ENCODE peak calls at places on chromosomes 13 and 19, in four cellular contexts. One of them, this sample, is unnamed.
A peak's percentile ranks its signal among the peaks of the same experiment; 100 is the strongest.

GRCh38 chr19:34274827-34275625 is 20.7 kb downstream of the GARRE1 start:
- DNase-seq in tibial nerve: no peak
- DNase-seq in uterus: no peak
- DNase-seq in lower leg skin: no peak
- DNase-seq in this sample: no peak

GRCh38 chr19:10523135-10523636 is 5.9 kb upstream of the S1PR5 start:
- DNase-seq in tibial nerve: no peak
- DNase-seq in lower leg skin: no peak
- DNase-seq in uterus: no peak
- DNase-seq in this sample: no peak

GRCh38 chr13:64339373-64340063 is 2890.6 kb downstream of the PCDH9 start:
- DNase-seq in uterus: no peak
- DNase-seq in tibial nerve: no peak
- DNase-seq in lower leg skin: no peak
- DNase-seq in this sample: no peak

GRCh38 chr19:55625004-55625326 is 599 bp upstream of the ZNF784 start:
- DNase-seq in lower leg skin: no peak
- DNase-seq in uterus: no peak
- DNase-seq in tibial nerve: no peak
- DNase-seq in this sample: no peak

GRCh38 chr19:45420356-45420755 is 3.4 kb downstream of the ERCC1 start:
- DNase-seq in lower leg skin: no peak
- DNase-seq in uterus: no peak
- DNase-seq in tibial nerve: no peak
- DNase-seq in this sample: no peak

GRCh38 chr19:6090634-6091033 is 19.7 kb downstream of the RFX2 start:
- DNase-seq in tibial nerve: no peak
- DNase-seq in lower leg skin: no peak
- DNase-seq in uterus: no peak
- DNase-seq in this sample: no peak

GRCh38 chr13:82597737-82598136 is 1284.5 kb downstream of the SLITRK1 start:
- DNase-seq in lower leg skin: no peak
- DNase-seq in uterus: no peak
- DNase-seq in tibial nerve: no peak
- DNase-seq in this sample: no peak

GRCh38 chr13:40547545-40548322 is 118.7 kb downstream of the FOXO1 start:
- DNase-seq in uterus: no peak
- DNase-seq in lower leg skin: no peak
- DNase-seq in tibial nerve: no peak
- DNase-seq in this sample: no peak

GRCh38 chr13:109672545-109672944 is 113.8 kb downstream of the IRS2 start:
- DNase-seq in tibial nerve: no peak
- DNase-seq in uterus: no peak
- DNase-seq in lower leg skin: no peak
- DNase-seq in this sample: no peak

GRCh38 chr13:38941353-38941945 is 49.2 kb downstream of the STOML3 start:
- DNase-seq in tibial nerve: no peak
- DNase-seq in lower leg skin: no peak
- DNase-seq in uterus: no peak
- DNase-seq in this sample: no peak

GRCh38 chr19:55654833-55655647 is at the start of gene U2AF2:
- DNase-seq in lower leg skin: peak; percentile 94
- DNase-seq in uterus: peak; percentile 95
- DNase-seq in tibial nerve: peak; percentile 94
- DNase-seq in this sample: peak; percentile 96

GRCh38 chr13:38662362-38662761 is 24.5 kb upstream of the FREM2 start:
- DNase-seq in uterus: no peak
- DNase-seq in lower leg skin: no peak
- DNase-seq in tibial nerve: no peak
- DNase-seq in this sample: no peak

GRCh38 chr13:74414458-74414857 is 280.3 kb upstream of the KLF12 start:
- DNase-seq in lower leg skin: no peak
- DNase-seq in tibial nerve: no peak
- DNase-seq in uterus: no peak
- DNase-seq in this sample: no peak

GRCh38 chr13:41742917-41743552 is 217.9 kb downstream of the VWA8 start:
- DNase-seq in tibial nerve: no peak
- DNase-seq in uterus: no peak
- DNase-seq in lower leg skin: no peak
- DNase-seq in this sample: no peak

GRCh38 chr13:109804654-109805053 is 18.3 kb upstream of the IRS2 start:
- DNase-seq in tibial nerve: no peak
- DNase-seq in uterus: no peak
- DNase-seq in lower leg skin: no peak
- DNase-seq in this sample: no peak

GRCh38 chr13:97417698-97418097 is 16.3 kb upstream of the RAP2A start:
- DNase-seq in lower leg skin: no peak
- DNase-seq in uterus: no peak
- DNase-seq in tibial nerve: no peak
- DNase-seq in this sample: no peak

GRCh38 chr19:18851673-18852325 is 20.0 kb downstream of the UPF1 start:
- DNase-seq in lower leg skin: no peak
- DNase-seq in tibial nerve: no peak
- DNase-seq in uterus: no peak
- DNase-seq in this sample: no peak

GRCh38 chr13:111121421-111121820 is 6.3 kb downstream of the ARHGEF7 start:
- DNase-seq in lower leg skin: no peak
- DNase-seq in tibial nerve: no peak
- DNase-seq in uterus: no peak
- DNase-seq in this sample: no peak

GRCh38 chr19:13790354-13790753 is 4.9 kb upstream of the ZSWIM4 start:
- DNase-seq in uterus: no peak
- DNase-seq in lower leg skin: no peak
- DNase-seq in tibial nerve: no peak
- DNase-seq in this sample: no peak

GRCh38 chr19:5539431-5539833 is 28.3 kb downstream of the TINCR start:
- DNase-seq in tibial nerve: no peak
- DNase-seq in lower leg skin: no peak
- DNase-seq in uterus: no peak
- DNase-seq in this sample: peak; percentile 63

GRCh38 chr19:38245826-38246498 is 10.2 kb downstream of the PPP1R14A start:
- DNase-seq in uterus: no peak
- DNase-seq in tibial nerve: no peak
- DNase-seq in lower leg skin: no peak
- DNase-seq in this sample: no peak

GRCh38 chr13:42495256-42495655 is 78.7 kb upstream of the TNFSF11 start:
- DNase-seq in lower leg skin: no peak
- DNase-seq in tibial nerve: no peak
- DNase-seq in uterus: no peak
- DNase-seq in this sample: no peak

GRCh38 chr19:10553943-10554381 is 10.3 kb downstream of the ATG4D start:
- DNase-seq in tibial nerve: no peak
- DNase-seq in uterus: no peak
- DNase-seq in lower leg skin: no peak
- DNase-seq in this sample: no peak

GRCh38 chr13:24071423-24072075 is 89.0 kb upstream of the SPATA13 start:
- DNase-seq in uterus: peak; percentile 45
- DNase-seq in tibial nerve: no peak
- DNase-seq in lower leg skin: no peak
- DNase-seq in this sample: no peak

GRCh38 chr13:31409678-31410356 is 210.0 kb downstream of the B3GLCT start:
- DNase-seq in lower leg skin: no peak
- DNase-seq in uterus: no peak
- DNase-seq in tibial nerve: no peak
- DNase-seq in this sample: no peak

GRCh38 chr19:13195678-13196077 is 45.5 kb downstream of the IER2 start:
- DNase-seq in tibial nerve: no peak
- DNase-seq in lower leg skin: no peak
- DNase-seq in uterus: no peak
- DNase-seq in this sample: no peak

GRCh38 chr19:29624489-29625210 is 18.6 kb downstream of the POP4 start:
- DNase-seq in uterus: no peak
- DNase-seq in tibial nerve: no peak
- DNase-seq in lower leg skin: no peak
- DNase-seq in this sample: no peak

GRCh38 chr13:100440756-100441421 is 147.7 kb downstream of the GGACT start:
- DNase-seq in uterus: no peak
- DNase-seq in lower leg skin: no peak
- DNase-seq in tibial nerve: no peak
- DNase-seq in this sample: no peak

GRCh38 chr19:29596080-29596479 is 10.0 kb upstream of the POP4 start:
- DNase-seq in lower leg skin: no peak
- DNase-seq in tibial nerve: no peak
- DNase-seq in uterus: no peak
- DNase-seq in this sample: no peak

GRCh38 chr19:10812902-10813404 is 23.1 kb downstream of the TMED1 start:
- DNase-seq in tibial nerve: peak; percentile 38
- DNase-seq in lower leg skin: peak; percentile 36
- DNase-seq in uterus: peak; percentile 64
- DNase-seq in this sample: peak; percentile 45

DNA sequence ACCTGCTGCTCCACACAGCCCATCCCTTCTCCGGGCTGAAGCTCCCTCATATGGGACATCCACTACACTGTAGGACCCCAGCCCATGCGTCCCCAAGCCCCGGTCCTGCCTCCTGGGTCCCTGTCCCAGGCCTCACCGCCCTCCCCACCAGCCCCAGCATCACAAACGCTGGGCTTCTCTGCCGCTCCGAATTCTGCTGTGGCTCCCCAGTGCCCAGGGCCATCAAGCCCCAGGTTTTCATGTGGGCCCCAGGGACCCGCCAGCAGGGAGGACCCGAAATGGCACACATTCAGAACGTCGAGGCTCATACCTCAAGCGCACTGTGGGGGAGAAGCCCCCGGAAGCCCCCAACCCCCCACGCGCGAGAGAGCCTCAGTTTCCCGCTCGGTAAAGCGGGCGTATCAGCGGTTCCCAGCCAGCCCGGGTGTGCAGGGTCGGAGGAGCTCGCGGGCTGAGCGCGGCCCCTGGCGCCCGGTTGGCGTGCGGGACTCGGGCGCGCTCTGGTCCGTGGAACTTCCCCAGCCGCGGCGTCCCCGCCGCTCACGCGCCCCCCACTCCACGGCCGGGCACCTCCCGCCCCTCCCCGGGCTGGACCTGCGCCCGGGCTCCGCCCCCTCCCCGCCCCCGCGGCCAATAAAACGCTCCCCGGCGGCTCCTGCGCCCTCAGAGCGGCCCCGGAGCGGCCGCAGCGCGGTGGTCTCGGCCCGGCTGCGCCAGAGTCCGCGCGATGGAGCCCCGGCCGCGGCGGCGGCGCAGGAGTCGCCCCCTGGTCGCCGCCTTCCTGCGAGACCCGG is at the start of gene PLK5:
- DNase-seq in tibial nerve: no peak
- DNase-seq in uterus: no peak
- DNase-seq in lower leg skin: no peak
- DNase-seq in this sample: no peak
- TF ChIP-seq POLR2A in tibial nerve: no peak
- TF ChIP-seq POLR2A in uterus: peak; percentile 76
- TF ChIP-seq POLR2A in lower leg skin: no peak
- TF ChIP-seq POLR2A in this sample: no peak

GRCh38 chr13:95708390-95708774 is 31.4 kb downstream of the DNAJC3 start:
- DNase-seq in lower leg skin: no peak
- DNase-seq in uterus: no peak
- DNase-seq in tibial nerve: no peak
- DNase-seq in this sample: no peak

GRCh38 chr13:95707442-95708389 is 30.8 kb downstream of the DNAJC3 start:
- DNase-seq in lower leg skin: no peak
- DNase-seq in uterus: no peak
- DNase-seq in tibial nerve: no peak
- DNase-seq in this sample: no peak

GRCh38 chr13:95706356-95706755 is 29.4 kb downstream of the DNAJC3 start:
- DNase-seq in tibial nerve: no peak
- DNase-seq in uterus: no peak
- DNase-seq in lower leg skin: no peak
- DNase-seq in this sample: no peak

GRCh38 chr13:95707035-95707434 is 30.1 kb downstream of the DNAJC3 start:
- DNase-seq in tibial nerve: no peak
- DNase-seq in lower leg skin: no peak
- DNase-seq in uterus: no peak
- DNase-seq in this sample: no peak

DNA sequence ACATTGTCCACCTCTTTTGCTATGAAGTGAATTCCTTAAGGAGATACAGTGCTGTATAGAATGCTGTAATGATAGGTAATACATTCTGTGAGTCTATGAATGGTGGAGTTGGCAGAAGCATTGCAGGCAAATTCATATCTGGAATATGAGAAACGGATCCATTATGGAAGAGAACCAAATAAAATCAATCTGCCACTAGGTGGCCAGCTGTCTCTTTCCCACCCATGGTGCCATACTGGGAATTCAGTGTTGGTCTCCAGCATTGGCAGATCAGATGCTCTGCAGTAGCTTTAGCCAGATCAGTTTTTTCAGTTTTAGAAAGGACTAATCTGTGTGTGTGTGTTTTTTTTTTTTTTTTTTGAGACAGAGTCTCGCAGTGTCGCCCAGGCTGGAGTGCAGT is 27.6 kb downstream of the DNAJC3 start:
- DNase-seq in uterus: no peak
- DNase-seq in lower leg skin: no peak
- DNase-seq in tibial nerve: no peak
- DNase-seq in this sample: no peak
- TF ChIP-seq CTCF in uterus: no peak
- TF ChIP-seq CTCF in lower leg skin: no peak
- TF ChIP-seq CTCF in tibial nerve: no peak
- TF ChIP-seq CTCF in this sample: no peak

GRCh38 chr19:4473708-4474503 is 1.8 kb downstream of the HDGFL2 start:
- DNase-seq in uterus: no peak
- DNase-seq in tibial nerve: no peak
- DNase-seq in lower leg skin: no peak
- DNase-seq in this sample: no peak

GRCh38 chr19:4474504-4475136 is 2.5 kb downstream of the HDGFL2 start:
- DNase-seq in lower leg skin: no peak
- DNase-seq in tibial nerve: no peak
- DNase-seq in uterus: no peak
- DNase-seq in this sample: no peak

GRCh38 chr19:4472174-4472974 is at the start of gene HDGFL2:
- DNase-seq in uterus: no peak
- DNase-seq in lower leg skin: no peak
- DNase-seq in tibial nerve: no peak
- DNase-seq in this sample: peak; percentile 98

GRCh38 chr19:4473011-4473410 is 914 bp downstream of the HDGFL2 start:
- DNase-seq in tibial nerve: no peak
- DNase-seq in lower leg skin: no peak
- DNase-seq in uterus: no peak
- DNase-seq in this sample: peak; percentile 64

GRCh38 chr19:4471400-4472173 is 510 bp upstream of the HDGFL2 start:
- DNase-seq in tibial nerve: peak; percentile 97
- DNase-seq in uterus: peak; percentile 99
- DNase-seq in lower leg skin: peak; percentile 99
- DNase-seq in this sample: peak; percentile 99
- TF ChIP-seq POLR2A in tibial nerve: no peak
- TF ChIP-seq POLR2A in uterus: peak; percentile 37
- TF ChIP-seq POLR2A in lower leg skin: peak; percentile 29
- TF ChIP-seq POLR2A in this sample: no peak

DNA sequence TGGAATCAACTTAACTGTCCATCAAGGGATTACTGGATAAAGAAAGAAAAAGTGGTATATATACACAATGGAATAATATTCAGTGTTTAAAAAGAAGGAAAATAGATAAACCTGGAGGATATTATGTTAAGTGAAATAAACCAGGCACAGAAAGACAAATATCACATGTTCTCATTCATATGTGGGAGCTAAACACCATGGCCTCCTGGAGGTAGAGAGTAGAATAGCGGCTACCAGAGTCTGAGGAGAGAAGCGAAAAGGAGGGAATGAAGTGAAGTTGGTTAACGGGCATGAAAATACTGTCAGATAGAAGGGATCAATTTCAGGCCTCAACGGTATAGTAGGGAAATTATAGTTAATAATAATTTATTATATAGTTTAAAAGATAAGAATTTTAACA is 147.5 kb upstream of the OBI1 start:
- DNase-seq in lower leg skin: no peak
- DNase-seq in tibial nerve: no peak
- DNase-seq in uterus: no peak
- DNase-seq in this sample: no peak
- TF ChIP-seq CTCF in lower leg skin: no peak
- TF ChIP-seq CTCF in tibial nerve: no peak
- TF ChIP-seq CTCF in uterus: no peak
- TF ChIP-seq CTCF in this sample: no peak